ENCODE peak calls at places on chromosome 20, in six cellular contexts. One of them, this sample, is unnamed.
A peak's percentile ranks its signal among the peaks of the same experiment; 100 is the strongest.

GRCh38 chr20:63216849-63217471 is 1.0 kb upstream of the YTHDF1 start:
- DNase-seq in A549: peak; percentile 21
- DNase-seq in IMR-90: no peak
- DNase-seq in lower leg skin: no peak
- DNase-seq in uterus: no peak
- DNase-seq in NB4: no peak
- DNase-seq in this sample: no peak

GRCh38 chr20:25020901-25021301 is 28.4 kb upstream of the APMAP start:
- DNase-seq in NB4: no peak
- DNase-seq in lower leg skin: no peak
- DNase-seq in A549: no peak
- DNase-seq in IMR-90: no peak
- DNase-seq in uterus: no peak
- DNase-seq in this sample: no peak

GRCh38 chr20:34951652-34952051 is 4.0 kb downstream of the GSS start:
- DNase-seq in uterus: no peak
- DNase-seq in IMR-90: no peak
- DNase-seq in A549: no peak
- DNase-seq in lower leg skin: no peak
- DNase-seq in NB4: no peak
- DNase-seq in this sample: peak; percentile 30

GRCh38 chr20:61872371-61872900 is 193.2 kb downstream of the TAF4 start:
- DNase-seq in uterus: no peak
- DNase-seq in A549: no peak
- DNase-seq in NB4: no peak
- DNase-seq in IMR-90: no peak
- DNase-seq in lower leg skin: no peak
- DNase-seq in this sample: no peak

GRCh38 chr20:35305682-35306556 is 13.7 kb upstream of the FAM83C start:
- DNase-seq in IMR-90: peak; percentile 100
- DNase-seq in A549: peak; percentile 98
- DNase-seq in NB4: peak; percentile 99
- DNase-seq in lower leg skin: peak; percentile 86
- DNase-seq in uterus: no peak
- DNase-seq in this sample: no peak

GRCh38 chr20:38725959-38726848 is 1.9 kb downstream of the SLC32A1 start:
- DNase-seq in IMR-90: peak; percentile 11
- DNase-seq in NB4: peak; percentile 51
- DNase-seq in lower leg skin: no peak
- DNase-seq in A549: peak; percentile 84
- DNase-seq in uterus: peak; percentile 39
- DNase-seq in this sample: no peak

GRCh38 chr20:64106981-64107735 is at the start of gene NPBWR2:
- DNase-seq in NB4: peak; percentile 72
- DNase-seq in uterus: no peak
- DNase-seq in IMR-90: no peak
- DNase-seq in lower leg skin: no peak
- DNase-seq in A549: no peak
- DNase-seq in this sample: peak; percentile 9

GRCh38 chr20:2829376-2829775 is 11.1 kb downstream of the PCED1A start:
- DNase-seq in IMR-90: no peak
- DNase-seq in uterus: no peak
- DNase-seq in NB4: no peak
- DNase-seq in A549: no peak
- DNase-seq in lower leg skin: no peak
- DNase-seq in this sample: no peak

GRCh38 chr20:24693466-24694156 is 224.2 kb downstream of the SYNDIG1 start:
- DNase-seq in A549: no peak
- DNase-seq in uterus: no peak
- DNase-seq in NB4: no peak
- DNase-seq in lower leg skin: no peak
- DNase-seq in IMR-90: no peak
- DNase-seq in this sample: no peak

GRCh38 chr20:53302695-53303094 is 290.9 kb downstream of the ZNF217 start:
- DNase-seq in uterus: no peak
- DNase-seq in A549: no peak
- DNase-seq in NB4: no peak
- DNase-seq in IMR-90: no peak
- DNase-seq in lower leg skin: no peak
- DNase-seq in this sample: no peak

GRCh38 chr20:64031822-64032314 is 4.1 kb upstream of the C20orf204 start:
- DNase-seq in uterus: no peak
- DNase-seq in NB4: no peak
- DNase-seq in A549: no peak
- DNase-seq in IMR-90: no peak
- DNase-seq in lower leg skin: no peak
- DNase-seq in this sample: no peak

DNA sequence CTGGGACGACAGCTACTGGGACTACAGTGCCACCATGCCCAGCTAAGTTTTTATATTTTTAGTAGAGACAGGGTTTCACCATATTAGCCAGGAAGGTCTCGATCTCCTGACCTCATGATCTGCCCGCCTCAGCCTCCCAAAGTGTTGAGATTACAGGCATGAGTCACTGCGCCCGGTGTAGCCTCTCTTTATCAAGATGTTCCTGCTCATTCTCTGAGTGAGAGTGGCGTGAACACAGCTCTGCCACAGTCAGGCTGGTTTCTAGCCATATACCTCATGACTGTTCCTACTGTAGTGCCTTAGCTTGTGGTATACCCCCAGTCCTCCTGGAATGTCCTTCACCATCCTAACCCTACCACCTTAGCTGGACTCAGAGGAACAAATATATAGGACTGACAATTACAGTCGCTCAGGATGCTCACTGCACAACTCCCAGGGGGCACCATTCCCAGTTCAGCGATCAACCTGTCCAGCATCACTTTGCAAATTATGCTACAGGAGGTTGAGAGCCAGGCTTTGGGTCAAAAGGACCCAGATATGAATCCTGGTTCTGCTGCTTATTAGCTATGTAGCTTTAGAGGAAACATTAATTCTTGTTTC is 86.3 kb downstream of the CHMP4B start:
- DNase-seq in NB4: peak; percentile 36
- DNase-seq in uterus: no peak
- DNase-seq in lower leg skin: no peak
- DNase-seq in A549: no peak
- DNase-seq in IMR-90: no peak
- DNase-seq in this sample: no peak
- TF ChIP-seq CTCF in NB4: peak; percentile 55
- TF ChIP-seq CTCF in uterus: no peak
- TF ChIP-seq CTCF in lower leg skin: no peak
- TF ChIP-seq CTCF in A549: no peak
- TF ChIP-seq CTCF in IMR-90: no peak
- TF ChIP-seq CTCF in this sample: no peak

GRCh38 chr20:36462440-36463211 is 78.7 kb upstream of the MYL9 start:
- DNase-seq in NB4: peak; percentile 89
- DNase-seq in lower leg skin: peak; percentile 52
- DNase-seq in uterus: peak; percentile 76
- DNase-seq in IMR-90: peak; percentile 60
- DNase-seq in A549: no peak
- DNase-seq in this sample: peak; percentile 86
- TF ChIP-seq POLR2A in NB4: peak; percentile 80
- TF ChIP-seq POLR2A in lower leg skin: no peak
- TF ChIP-seq POLR2A in uterus: peak; percentile 50
- TF ChIP-seq POLR2A in IMR-90: peak; percentile 83
- TF ChIP-seq POLR2A in A549: peak; percentile 23
- TF ChIP-seq POLR2A in this sample: no peak

DNA sequence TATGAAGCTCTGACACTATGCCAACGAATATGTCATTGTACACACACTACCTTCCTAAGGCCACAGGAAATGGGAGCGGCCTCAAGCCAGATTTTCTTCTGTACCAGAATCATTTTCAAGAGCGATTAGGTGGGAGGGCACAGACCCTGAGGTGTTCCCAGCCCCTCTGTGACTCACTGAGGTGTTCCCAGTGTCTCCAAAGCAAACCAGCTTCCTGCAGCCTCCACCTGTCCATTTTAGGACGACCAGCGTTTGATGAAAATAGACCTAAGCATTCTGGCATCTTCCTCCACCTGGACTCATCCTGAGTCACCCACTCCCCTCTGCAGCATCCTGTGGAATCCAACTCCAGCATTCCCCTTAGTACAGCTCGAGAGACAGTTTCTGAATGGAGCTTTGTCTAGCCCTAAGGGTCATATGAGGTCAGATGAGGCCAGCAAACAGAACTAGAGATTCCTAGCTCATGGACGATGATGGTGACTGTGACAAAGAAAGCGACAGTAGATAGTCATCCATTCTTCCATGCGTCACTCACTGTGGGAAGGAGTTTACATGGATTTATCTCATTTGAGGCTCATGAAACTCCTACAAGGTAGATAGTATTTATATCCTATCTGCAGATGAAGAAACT is 203.4 kb downstream of the PTPRT start:
- DNase-seq in lower leg skin: no peak
- DNase-seq in A549: no peak
- DNase-seq in NB4: no peak
- DNase-seq in uterus: no peak
- DNase-seq in IMR-90: no peak
- DNase-seq in this sample: no peak
- TF ChIP-seq CTCF in lower leg skin: no peak
- TF ChIP-seq CTCF in A549: no peak
- TF ChIP-seq CTCF in NB4: no peak
- TF ChIP-seq CTCF in uterus: no peak
- TF ChIP-seq CTCF in IMR-90: no peak
- TF ChIP-seq CTCF in this sample: no peak

GRCh38 chr20:32153771-32154170 is 44.3 kb downstream of the TM9SF4 start:
- DNase-seq in A549: no peak
- DNase-seq in IMR-90: no peak
- DNase-seq in NB4: no peak
- DNase-seq in lower leg skin: no peak
- DNase-seq in uterus: no peak
- DNase-seq in this sample: no peak

GRCh38 chr20:32152421-32153155 is 43.1 kb downstream of the TM9SF4 start:
- DNase-seq in NB4: no peak
- DNase-seq in lower leg skin: no peak
- DNase-seq in IMR-90: no peak
- DNase-seq in uterus: no peak
- DNase-seq in A549: no peak
- DNase-seq in this sample: no peak

GRCh38 chr20:32150291-32150848 is 40.9 kb downstream of the TM9SF4 start:
- DNase-seq in A549: no peak
- DNase-seq in lower leg skin: no peak
- DNase-seq in uterus: no peak
- DNase-seq in NB4: no peak
- DNase-seq in IMR-90: no peak
- DNase-seq in this sample: no peak

GRCh38 chr20:32153156-32153665 is 43.7 kb downstream of the TM9SF4 start:
- DNase-seq in NB4: no peak
- DNase-seq in lower leg skin: no peak
- DNase-seq in A549: no peak
- DNase-seq in IMR-90: no peak
- DNase-seq in uterus: no peak
- DNase-seq in this sample: no peak

DNA sequence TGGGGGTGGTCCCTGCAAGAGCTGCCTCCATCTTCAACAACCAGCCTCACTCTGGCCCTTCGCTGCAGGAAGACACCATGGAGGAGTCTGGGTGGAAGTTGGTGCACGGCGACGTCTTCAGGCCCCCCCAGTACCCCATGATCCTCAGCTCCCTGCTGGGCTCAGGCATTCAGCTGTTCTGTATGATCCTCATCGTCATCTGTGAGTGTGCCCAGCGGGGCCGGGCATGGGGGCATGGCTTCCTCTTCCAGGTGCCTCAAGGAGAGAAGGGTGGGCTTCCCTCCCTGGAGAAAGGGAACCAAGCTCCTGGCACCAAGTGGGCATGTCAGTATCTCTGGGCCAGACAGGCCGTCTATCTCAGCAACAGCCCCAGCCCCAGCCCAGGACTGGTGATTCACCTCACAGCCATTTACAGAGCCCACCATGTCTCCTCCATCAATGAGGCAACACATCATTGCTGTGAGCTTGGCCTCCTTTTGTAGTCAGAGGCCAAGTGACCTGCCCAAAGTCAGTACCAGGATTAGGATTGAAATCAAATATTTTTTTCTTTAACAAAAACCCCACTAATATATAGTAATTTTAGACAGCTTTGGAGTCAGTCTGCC is 40.2 kb downstream of the TM9SF4 start:
- DNase-seq in uterus: no peak
- DNase-seq in A549: no peak
- DNase-seq in lower leg skin: no peak
- DNase-seq in IMR-90: peak; percentile 21
- DNase-seq in NB4: no peak
- DNase-seq in this sample: no peak
- TF ChIP-seq POLR2A in uterus: no peak
- TF ChIP-seq POLR2A in A549: no peak
- TF ChIP-seq POLR2A in lower leg skin: no peak
- TF ChIP-seq POLR2A in IMR-90: no peak
- TF ChIP-seq POLR2A in NB4: no peak
- TF ChIP-seq POLR2A in this sample: no peak

DNA sequence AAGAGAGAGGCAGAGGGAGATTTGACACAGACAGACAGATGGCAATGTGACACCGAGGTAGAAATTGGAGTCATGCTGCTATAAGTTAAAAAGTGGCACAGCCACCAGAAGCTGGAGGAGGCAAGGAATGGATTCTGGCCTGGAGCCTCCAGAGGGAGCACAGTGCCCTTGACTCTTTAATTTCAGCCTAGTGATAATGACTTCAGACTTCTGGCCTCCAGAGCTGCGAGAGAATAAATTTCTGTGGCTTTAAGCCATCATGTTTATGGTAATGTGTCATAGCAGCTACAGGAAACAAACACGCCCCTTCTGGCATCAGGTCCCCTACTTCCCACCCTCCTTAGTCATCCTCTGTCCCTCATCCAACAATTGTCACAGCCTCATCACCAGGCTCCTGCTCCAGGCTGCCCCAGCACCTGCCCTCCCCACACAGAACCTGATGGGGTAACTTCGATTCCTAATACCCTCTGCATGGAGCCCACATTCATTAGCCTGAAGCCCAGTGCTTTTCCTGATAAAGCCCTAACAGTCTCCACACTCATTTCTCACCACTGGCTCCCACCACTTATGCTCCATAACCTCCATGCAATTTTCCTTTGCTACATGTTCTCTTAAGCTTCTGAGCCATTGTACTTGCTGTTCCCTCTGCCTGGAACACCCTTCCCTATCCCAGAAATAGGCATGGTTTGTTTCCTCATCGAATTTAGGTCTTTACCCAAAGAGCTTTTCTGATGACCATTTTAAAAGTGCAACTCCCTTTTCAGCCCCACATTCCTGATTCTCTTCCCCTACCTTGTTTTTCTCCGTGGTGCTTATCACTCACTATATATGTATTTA is 69.7 kb upstream of the TOX2 start:
- DNase-seq in uterus: no peak
- DNase-seq in IMR-90: peak; percentile 95
- DNase-seq in lower leg skin: peak; percentile 54
- DNase-seq in NB4: peak; percentile 40
- DNase-seq in A549: no peak
- DNase-seq in this sample: no peak
- TF ChIP-seq CTCF in uterus: no peak
- TF ChIP-seq CTCF in IMR-90: peak; percentile 49
- TF ChIP-seq CTCF in lower leg skin: no peak
- TF ChIP-seq CTCF in NB4: peak; percentile 16
- TF ChIP-seq CTCF in A549: peak; percentile 40
- TF ChIP-seq CTCF in this sample: peak; percentile 35

DNA sequence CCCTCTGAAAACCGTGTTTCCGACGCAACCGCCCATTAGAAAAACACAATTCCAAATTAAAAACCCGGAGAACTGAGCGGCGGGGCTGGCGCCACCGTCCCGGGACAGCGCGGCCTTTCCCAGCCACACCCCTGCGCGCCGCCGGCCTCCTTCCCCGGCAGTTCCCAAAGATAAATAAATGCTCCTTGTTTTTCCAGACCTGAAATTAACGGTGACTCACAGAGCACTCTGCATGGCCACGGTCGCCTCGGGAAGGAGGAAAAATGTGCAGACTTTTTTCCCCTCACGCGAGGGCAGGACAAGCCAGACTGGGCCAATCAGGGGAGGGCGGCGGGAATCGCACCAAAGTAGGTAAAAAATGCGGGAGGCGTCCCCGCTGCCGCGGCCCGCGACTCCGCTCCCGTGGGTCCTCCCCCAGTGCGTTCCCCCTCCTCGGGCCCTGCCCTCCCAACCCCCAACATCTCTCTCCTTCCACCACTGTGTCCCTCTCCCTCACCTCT is 853 bp upstream of the DSTN start:
- DNase-seq in NB4: no peak
- DNase-seq in A549: peak; percentile 95
- DNase-seq in uterus: peak; percentile 97
- DNase-seq in IMR-90: peak; percentile 99
- DNase-seq in lower leg skin: peak; percentile 89
- DNase-seq in this sample: peak; percentile 89
- TF ChIP-seq POLR2A in NB4: no peak
- TF ChIP-seq POLR2A in A549: peak; percentile 32
- TF ChIP-seq POLR2A in uterus: peak; percentile 84
- TF ChIP-seq POLR2A in IMR-90: peak; percentile 67
- TF ChIP-seq POLR2A in lower leg skin: no peak
- TF ChIP-seq POLR2A in this sample: peak; percentile 43